ENCODE peak calls at places on chromosomes 4 and X, in eight cellular contexts. One of them, this sample, is unnamed.

GRCh38 chr4:184689681-184690080 is 40.1 kb downstream of the PRIMPOL start:
- DNase-seq in bronchial epithelial cell: no peak
- DNase-seq in kidney: no peak
- DNase-seq in neural progenitor cell: no peak
- DNase-seq in stomach: no peak
- DNase-seq in fibroblast of mammary gland: no peak
- DNase-seq in K562: no peak
- DNase-seq in adrenal gland: no peak
- DNase-seq in this sample: peak; percentile 51

GRCh38 chr4:88144866-88145300 is 13.6 kb downstream of the ABCG2 start:
- DNase-seq in bronchial epithelial cell: peak; percentile 93
- DNase-seq in kidney: no peak
- DNase-seq in neural progenitor cell: no peak
- DNase-seq in stomach: no peak
- DNase-seq in fibroblast of mammary gland: no peak
- DNase-seq in K562: no peak
- DNase-seq in adrenal gland: no peak
- DNase-seq in this sample: no peak

GRCh38 chrX:46979340-46979739 is 67.1 kb downstream of the JADE3 start:
- DNase-seq in bronchial epithelial cell: peak; percentile 32
- DNase-seq in kidney: no peak
- DNase-seq in neural progenitor cell: no peak
- DNase-seq in stomach: no peak
- DNase-seq in fibroblast of mammary gland: peak; percentile 78
- DNase-seq in K562: no peak
- DNase-seq in adrenal gland: no peak
- DNase-seq in this sample: peak; percentile 54

GRCh38 chr4:181858746-181859145 is 384.5 kb upstream of the TENM3 start:
- DNase-seq in bronchial epithelial cell: no peak
- DNase-seq in kidney: no peak
- DNase-seq in neural progenitor cell: no peak
- DNase-seq in stomach: no peak
- DNase-seq in fibroblast of mammary gland: no peak
- DNase-seq in K562: no peak
- DNase-seq in adrenal gland: no peak
- DNase-seq in this sample: no peak

GRCh38 chr4:3401436-3402171 is 40.2 kb upstream of the HGFAC start:
- DNase-seq in bronchial epithelial cell: no peak
- DNase-seq in kidney: peak; percentile 56
- DNase-seq in neural progenitor cell: no peak
- DNase-seq in stomach: no peak
- DNase-seq in fibroblast of mammary gland: no peak
- DNase-seq in K562: no peak
- DNase-seq in adrenal gland: no peak
- DNase-seq in this sample: no peak

GRCh38 chr4:135927651-135928050 is 1604.6 kb downstream of the PCDH18 start:
- DNase-seq in bronchial epithelial cell: peak; percentile 0
- DNase-seq in kidney: no peak
- DNase-seq in neural progenitor cell: no peak
- DNase-seq in stomach: no peak
- DNase-seq in fibroblast of mammary gland: no peak
- DNase-seq in K562: no peak
- DNase-seq in adrenal gland: no peak
- DNase-seq in this sample: peak; percentile 3

GRCh38 chrX:109684136-109684535 is 48.9 kb downstream of the ACSL4 start:
- DNase-seq in bronchial epithelial cell: peak; percentile 26
- DNase-seq in kidney: no peak
- DNase-seq in neural progenitor cell: no peak
- DNase-seq in stomach: no peak
- DNase-seq in fibroblast of mammary gland: peak; percentile 41
- DNase-seq in K562: no peak
- DNase-seq in adrenal gland: no peak
- DNase-seq in this sample: peak; percentile 37

GRCh38 chr4:2804973-2805501 is 12.2 kb downstream of the SH3BP2 start:
- DNase-seq in bronchial epithelial cell: no peak
- DNase-seq in kidney: peak; percentile 77
- DNase-seq in neural progenitor cell: no peak
- DNase-seq in stomach: no peak
- DNase-seq in fibroblast of mammary gland: no peak
- DNase-seq in K562: no peak
- DNase-seq in adrenal gland: no peak
- DNase-seq in this sample: no peak

GRCh38 chr4:112321768-112322684 is 24.9 kb downstream of the ALPK1 start:
- DNase-seq in bronchial epithelial cell: peak; percentile 46
- DNase-seq in kidney: no peak
- DNase-seq in neural progenitor cell: peak; percentile 77
- DNase-seq in stomach: peak; percentile 73
- DNase-seq in fibroblast of mammary gland: peak; percentile 68
- DNase-seq in K562: peak; percentile 39
- DNase-seq in adrenal gland: peak; percentile 67
- DNase-seq in this sample: peak; percentile 75

GRCh38 chr4:113979973-113980615 is 647 bp upstream of the ARSJ start:
- DNase-seq in bronchial epithelial cell: no peak
- DNase-seq in kidney: no peak
- DNase-seq in neural progenitor cell: no peak
- DNase-seq in stomach: no peak
- DNase-seq in fibroblast of mammary gland: no peak
- DNase-seq in K562: no peak
- DNase-seq in adrenal gland: no peak
- DNase-seq in this sample: no peak

GRCh38 chrX:67922950-67923349 is 379.1 kb downstream of the AR start:
- DNase-seq in bronchial epithelial cell: peak; percentile 0
- DNase-seq in kidney: no peak
- DNase-seq in neural progenitor cell: no peak
- DNase-seq in stomach: no peak
- DNase-seq in fibroblast of mammary gland: no peak
- DNase-seq in K562: no peak
- DNase-seq in adrenal gland: no peak
- DNase-seq in this sample: no peak

GRCh38 chr4:53591372-53591892 is at the start of gene LNX1:
- DNase-seq in bronchial epithelial cell: peak; percentile 85
- DNase-seq in kidney: peak; percentile 96
- DNase-seq in neural progenitor cell: peak; percentile 35
- DNase-seq in stomach: peak; percentile 96
- DNase-seq in fibroblast of mammary gland: no peak
- DNase-seq in K562: peak; percentile 41
- DNase-seq in adrenal gland: no peak
- DNase-seq in this sample: no peak

GRCh38 chr4:6568689-6569332 is 6.2 kb upstream of the MAN2B2 start:
- DNase-seq in bronchial epithelial cell: peak; percentile 79
- DNase-seq in kidney: no peak
- DNase-seq in neural progenitor cell: no peak
- DNase-seq in stomach: no peak
- DNase-seq in fibroblast of mammary gland: peak; percentile 74
- DNase-seq in K562: no peak
- DNase-seq in adrenal gland: no peak
- DNase-seq in this sample: peak; percentile 88

GRCh38 chr4:114807759-114808404 is 209.3 kb downstream of the UGT8 start:
- DNase-seq in bronchial epithelial cell: peak; percentile 26
- DNase-seq in kidney: no peak
- DNase-seq in neural progenitor cell: peak; percentile 71
- DNase-seq in stomach: peak; percentile 45
- DNase-seq in fibroblast of mammary gland: peak; percentile 28
- DNase-seq in K562: peak; percentile 41
- DNase-seq in adrenal gland: peak; percentile 22
- DNase-seq in this sample: peak; percentile 24

GRCh38 chr4:101191302-101192098 is 155.8 kb downstream of the PPP3CA start:
- DNase-seq in bronchial epithelial cell: no peak
- DNase-seq in kidney: peak; percentile 89
- DNase-seq in neural progenitor cell: peak; percentile 56
- DNase-seq in stomach: peak; percentile 73
- DNase-seq in fibroblast of mammary gland: peak; percentile 94
- DNase-seq in K562: no peak
- DNase-seq in adrenal gland: peak; percentile 94
- DNase-seq in this sample: peak; percentile 87

GRCh38 chrX:25442501-25442900 is 426.7 kb upstream of the ARX start:
- DNase-seq in bronchial epithelial cell: peak; percentile 0
- DNase-seq in kidney: no peak
- DNase-seq in neural progenitor cell: peak; percentile 15
- DNase-seq in stomach: no peak
- DNase-seq in fibroblast of mammary gland: no peak
- DNase-seq in K562: no peak
- DNase-seq in adrenal gland: no peak
- DNase-seq in this sample: peak; percentile 0

GRCh38 chr4:113384600-113384999 is 335.1 kb downstream of the ANK2 start:
- DNase-seq in bronchial epithelial cell: peak; percentile 49
- DNase-seq in kidney: no peak
- DNase-seq in neural progenitor cell: no peak
- DNase-seq in stomach: no peak
- DNase-seq in fibroblast of mammary gland: peak; percentile 84
- DNase-seq in K562: no peak
- DNase-seq in adrenal gland: no peak
- DNase-seq in this sample: peak; percentile 30

GRCh38 chr4:105496899-105497298 is 23.0 kb upstream of the PPA2 start:
- DNase-seq in bronchial epithelial cell: no peak
- DNase-seq in kidney: no peak
- DNase-seq in neural progenitor cell: peak; percentile 37
- DNase-seq in stomach: no peak
- DNase-seq in fibroblast of mammary gland: no peak
- DNase-seq in K562: no peak
- DNase-seq in adrenal gland: no peak
- DNase-seq in this sample: peak; percentile 1
- TF ChIP-seq CTCF in bronchial epithelial cell: peak; percentile 22
- TF ChIP-seq CTCF in kidney: peak; percentile 8
- TF ChIP-seq CTCF in neural progenitor cell: peak; percentile 53
- TF ChIP-seq CTCF in stomach: no peak
- TF ChIP-seq CTCF in fibroblast of mammary gland: no peak
- TF ChIP-seq CTCF in K562: no peak
- TF ChIP-seq CTCF in adrenal gland: no peak
- TF ChIP-seq CTCF in this sample: peak; percentile 27

GRCh38 chr4:86961103-86961502 is 26.3 kb downstream of the AFF1 start:
- DNase-seq in bronchial epithelial cell: no peak
- DNase-seq in kidney: no peak
- DNase-seq in neural progenitor cell: no peak
- DNase-seq in stomach: no peak
- DNase-seq in fibroblast of mammary gland: no peak
- DNase-seq in K562: no peak
- DNase-seq in adrenal gland: no peak
- DNase-seq in this sample: no peak

GRCh38 chr4:86960557-86960959 is 25.7 kb downstream of the AFF1 start:
- DNase-seq in bronchial epithelial cell: no peak
- DNase-seq in kidney: no peak
- DNase-seq in neural progenitor cell: peak; percentile 55
- DNase-seq in stomach: no peak
- DNase-seq in fibroblast of mammary gland: no peak
- DNase-seq in K562: peak; percentile 53
- DNase-seq in adrenal gland: no peak
- DNase-seq in this sample: peak; percentile 65

GRCh38 chr4:86961605-86962295 is 26.9 kb downstream of the AFF1 start:
- DNase-seq in bronchial epithelial cell: no peak
- DNase-seq in kidney: no peak
- DNase-seq in neural progenitor cell: no peak
- DNase-seq in stomach: no peak
- DNase-seq in fibroblast of mammary gland: peak; percentile 75
- DNase-seq in K562: peak; percentile 86
- DNase-seq in adrenal gland: no peak
- DNase-seq in this sample: peak; percentile 81

GRCh38 chr4:86957214-86957613 is 22.4 kb downstream of the AFF1 start:
- DNase-seq in bronchial epithelial cell: peak; percentile 75
- DNase-seq in kidney: no peak
- DNase-seq in neural progenitor cell: no peak
- DNase-seq in stomach: no peak
- DNase-seq in fibroblast of mammary gland: peak; percentile 39
- DNase-seq in K562: no peak
- DNase-seq in adrenal gland: no peak
- DNase-seq in this sample: peak; percentile 87

GRCh38 chr4:86959588-86960500 is 25.0 kb downstream of the AFF1 start:
- DNase-seq in bronchial epithelial cell: no peak
- DNase-seq in kidney: no peak
- DNase-seq in neural progenitor cell: peak; percentile 90
- DNase-seq in stomach: no peak
- DNase-seq in fibroblast of mammary gland: no peak
- DNase-seq in K562: no peak
- DNase-seq in adrenal gland: no peak
- DNase-seq in this sample: no peak
- H3K4me3 ChIP-seq in bronchial epithelial cell: no peak overlapping the region
- H3K4me3 ChIP-seq in kidney: no peak overlapping the region
- H3K4me3 ChIP-seq in neural progenitor cell: peak overlapping the region; percentile 33
- H3K4me3 ChIP-seq in stomach: no peak overlapping the region
- H3K4me3 ChIP-seq in fibroblast of mammary gland: no peak overlapping the region
- H3K4me3 ChIP-seq in K562: no peak overlapping the region
- H3K4me3 ChIP-seq in adrenal gland: no peak overlapping the region
- H3K4me3 ChIP-seq in this sample: no peak overlapping the region

GRCh38 chr4:176053785-176054184 is 11.9 kb upstream of the WDR17 start:
- DNase-seq in bronchial epithelial cell: no peak
- DNase-seq in kidney: no peak
- DNase-seq in neural progenitor cell: no peak
- DNase-seq in stomach: no peak
- DNase-seq in fibroblast of mammary gland: no peak
- DNase-seq in K562: no peak
- DNase-seq in adrenal gland: no peak
- DNase-seq in this sample: no peak

GRCh38 chr4:176052744-176053143 is 12.9 kb upstream of the WDR17 start:
- DNase-seq in bronchial epithelial cell: no peak
- DNase-seq in kidney: no peak
- DNase-seq in neural progenitor cell: no peak
- DNase-seq in stomach: no peak
- DNase-seq in fibroblast of mammary gland: no peak
- DNase-seq in K562: no peak
- DNase-seq in adrenal gland: no peak
- DNase-seq in this sample: no peak

GRCh38 chr4:176054942-176055341 is 10.7 kb upstream of the WDR17 start:
- DNase-seq in bronchial epithelial cell: no peak
- DNase-seq in kidney: no peak
- DNase-seq in neural progenitor cell: no peak
- DNase-seq in stomach: no peak
- DNase-seq in fibroblast of mammary gland: peak; percentile 3
- DNase-seq in K562: no peak
- DNase-seq in adrenal gland: no peak
- DNase-seq in this sample: peak; percentile 16
- TF ChIP-seq CTCF in bronchial epithelial cell: no peak
- TF ChIP-seq CTCF in kidney: peak; percentile 20
- TF ChIP-seq CTCF in neural progenitor cell: peak; percentile 30
- TF ChIP-seq CTCF in stomach: no peak
- TF ChIP-seq CTCF in fibroblast of mammary gland: peak; percentile 22
- TF ChIP-seq CTCF in K562: no peak
- TF ChIP-seq CTCF in adrenal gland: no peak
- TF ChIP-seq CTCF in this sample: peak; percentile 36

GRCh38 chrX:111101580-111101979 is 5.6 kb downstream of the PAK3 start:
- DNase-seq in bronchial epithelial cell: no peak
- DNase-seq in kidney: no peak
- DNase-seq in neural progenitor cell: no peak
- DNase-seq in stomach: no peak
- DNase-seq in fibroblast of mammary gland: no peak
- DNase-seq in K562: no peak
- DNase-seq in adrenal gland: no peak
- DNase-seq in this sample: no peak

GRCh38 chrX:111090458-111090857 is 5.5 kb upstream of the PAK3 start:
- DNase-seq in bronchial epithelial cell: no peak
- DNase-seq in kidney: no peak
- DNase-seq in neural progenitor cell: no peak
- DNase-seq in stomach: no peak
- DNase-seq in fibroblast of mammary gland: no peak
- DNase-seq in K562: no peak
- DNase-seq in adrenal gland: no peak
- DNase-seq in this sample: no peak

GRCh38 chrX:111098874-111099273 is 2.9 kb downstream of the PAK3 start:
- DNase-seq in bronchial epithelial cell: no peak
- DNase-seq in kidney: peak; percentile 73
- DNase-seq in neural progenitor cell: peak; percentile 89
- DNase-seq in stomach: peak; percentile 62
- DNase-seq in fibroblast of mammary gland: peak; percentile 23
- DNase-seq in K562: peak; percentile 55
- DNase-seq in adrenal gland: peak; percentile 29
- DNase-seq in this sample: peak; percentile 4

GRCh38 chrX:111100191-111100590 is 4.2 kb downstream of the PAK3 start:
- DNase-seq in bronchial epithelial cell: peak; percentile 39
- DNase-seq in kidney: no peak
- DNase-seq in neural progenitor cell: peak; percentile 83
- DNase-seq in stomach: no peak
- DNase-seq in fibroblast of mammary gland: peak; percentile 41
- DNase-seq in K562: peak; percentile 62
- DNase-seq in adrenal gland: peak; percentile 23
- DNase-seq in this sample: peak; percentile 7

GRCh38 chrX:111095974-111096870 is at the start of gene PAK3:
- DNase-seq in bronchial epithelial cell: peak; percentile 44
- DNase-seq in kidney: peak; percentile 69
- DNase-seq in neural progenitor cell: peak; percentile 79
- DNase-seq in stomach: peak; percentile 35
- DNase-seq in fibroblast of mammary gland: peak; percentile 48
- DNase-seq in K562: no peak
- DNase-seq in adrenal gland: peak; percentile 45
- DNase-seq in this sample: peak; percentile 22
- H3K4me3 ChIP-seq in bronchial epithelial cell: peak within 1 kb of the TSS; percentile 28
- H3K4me3 ChIP-seq in kidney: peak within 1 kb of the TSS; percentile 67
- H3K4me3 ChIP-seq in neural progenitor cell: peak within 1 kb of the TSS; percentile 81
- H3K4me3 ChIP-seq in stomach: peak within 1 kb of the TSS; percentile 55
- H3K4me3 ChIP-seq in fibroblast of mammary gland: peak within 1 kb of the TSS; percentile 40
- H3K4me3 ChIP-seq in K562: no peak within 1 kb of the TSS
- H3K4me3 ChIP-seq in adrenal gland: no peak within 1 kb of the TSS
- H3K4me3 ChIP-seq in this sample: peak within 1 kb of the TSS; percentile 33